ENCODE peak calls at places on chromosomes 4 and X, in four cellular contexts. R, C, N and Q are unnamed samples.

GRCh38 chrX:1601768-1602085 is 10.3 kb downstream of the AKAP17A start:
- DNase-seq in R (no peak), C (no peak), N (no peak), Q (no peak)

GRCh38 chr4:16197842-16198241 is 28.4 kb downstream of the TAPT1 start:
- DNase-seq in N (no peak), R (no peak), C (no peak), Q (no peak)

GRCh38 chr4:82652062-82652461 is 90.3 kb upstream of the TMEM150C start:
- DNase-seq in C (no peak), R (no peak), N (peak; percentile 40), Q (no peak)

GRCh38 chr4:162457071-162457865 is 293.5 kb upstream of the FSTL5 start:
- DNase-seq in N (peak; percentile 9), C (no peak), R (no peak), Q (no peak)

GRCh38 chr4:78659264-78659663 is 107.7 kb downstream of the ANXA3 start:
- DNase-seq in R (no peak), C (no peak), N (no peak), Q (no peak)

GRCh38 chrX:136762820-136763452 is 17.8 kb downstream of the ARHGEF6 start:
- DNase-seq in R (no peak), C (no peak), N (no peak), Q (no peak)

GRCh38 chrX:39681885-39682284 is 415.9 kb downstream of the BCOR start:
- DNase-seq in N (no peak), R (no peak), C (no peak), Q (no peak)

GRCh38 chrX:129641941-129642340 is 12.8 kb downstream of the APLN start:
- DNase-seq in N (peak; percentile 49), C (no peak), R (no peak), Q (no peak)

GRCh38 chr4:45385306-45385705 is 659.0 kb upstream of the GNPDA2 start:
- DNase-seq in R (no peak), N (no peak), C (no peak), Q (no peak)

GRCh38 chr4:54516556-54517215 is 141.1 kb upstream of the KIT start:
- DNase-seq in R (no peak), N (peak; percentile 7), C (no peak), Q (no peak)

GRCh38 chrX:140337263-140337662 is 167.6 kb downstream of the SOX3 start:
- DNase-seq in C (no peak), R (no peak), N (no peak), Q (no peak)

GRCh38 chr4:135184715-135185114 is 983.1 kb upstream of the PABPC4L start:
- DNase-seq in C (no peak), N (no peak), R (no peak), Q (no peak)

GRCh38 chrX:68851082-68851481 is 22.3 kb downstream of the EFNB1 start:
- DNase-seq in C (no peak), R (no peak), N (no peak), Q (no peak)

GRCh38 chr4:109955146-109955545 is 42.5 kb downstream of the EGF start:
- DNase-seq in C (no peak), R (no peak), N (no peak), Q (no peak)

GRCh38 chr4:184012937-184013336 is 107.8 kb downstream of the STOX2 start:
- DNase-seq in N (no peak), C (no peak), R (no peak), Q (no peak)

GRCh38 chr4:8831221-8832129 is 40.2 kb downstream of the HMX1 start:
- DNase-seq in C (no peak), N (no peak), R (no peak), Q (no peak)

GRCh38 chr4:141599853-141600252 is 36.5 kb upstream of the IL15 start:
- DNase-seq in C (no peak), R (no peak), N (no peak), Q (no peak)

GRCh38 chr4:147103403-147103946 is 157.8 kb upstream of the TTC29 start:
- DNase-seq in C (no peak), N (peak; percentile 96), R (peak; percentile 43), Q (no peak)

GRCh38 chr4:14719053-14719452 is 283.2 kb upstream of the CPEB2 start:
- DNase-seq in N (peak; percentile 74), C (no peak), R (no peak), Q (no peak)

GRCh38 chr4:173446416-173446815 is 47.5 kb upstream of the SCRG1 start:
- DNase-seq in R (no peak), C (no peak), N (no peak), Q (no peak)

GRCh38 chr4:144894525-144894924 is 203.5 kb downstream of the ANAPC10 start:
- DNase-seq in R (no peak), C (no peak), N (peak; percentile 67), Q (no peak)